ENCODE peak calls at places on chromosomes 2 and 18, in four cellular contexts. L, Z, B and T are unnamed samples.

GRCh38 chr2:62814132-62814531 is 108.6 kb downstream of the EHBP1 start:
- DNase-seq in L (peak; percentile 42), Z (no peak), B (no peak), T (no peak)

GRCh38 chr2:146934921-146935320 is 909.9 kb upstream of the ACVR2A start:
- DNase-seq in L (no peak), Z (no peak), B (no peak), T (no peak)

GRCh38 chr18:68431111-68431921 is 283.6 kb downstream of the TMX3 start:
- DNase-seq in L (no peak), Z (no peak), B (no peak), T (no peak)

GRCh38 chr2:239777219-239777618 is 247.9 kb downstream of the NDUFA10 start:
- DNase-seq in L (no peak), Z (no peak), B (no peak), T (no peak)

GRCh38 chr2:25405871-25406270 is 64.1 kb upstream of the DNMT3A start:
- DNase-seq in L (no peak), Z (no peak), B (no peak), T (no peak)

GRCh38 chr2:47771211-47771610 is 11.7 kb upstream of the MSH6 start:
- DNase-seq in L (peak; percentile 64), Z (no peak), B (no peak), T (no peak)

GRCh38 chr2:172496096-172496709 is 59.7 kb upstream of the PDK1 start:
- DNase-seq in L (no peak), Z (no peak), B (no peak), T (no peak)

GRCh38 chr2:72182547-72183460 is 35.1 kb upstream of the CYP26B1 start:
- DNase-seq in L (peak; percentile 55), Z (no peak), B (peak; percentile 91), T (peak; percentile 82)

GRCh38 chr18:9016819-9017169 is 85.7 kb upstream of the NDUFV2 start:
- DNase-seq in L (no peak), Z (no peak), B (no peak), T (no peak)